ENCODE peak calls at places on chromosomes 3 and 15, in six cellular contexts. One of them, this sample, is unnamed.

GRCh38 chr15:30992073-30992363 is 590 bp upstream of the MTMR10 start:
- DNase-seq in body of pancreas: no peak
- DNase-seq in prostate gland: no peak
- DNase-seq in lower lobe of right lung: no peak
- DNase-seq in Peyer's patch: no peak
- DNase-seq in WERI-Rb-1: no peak
- DNase-seq in this sample: no peak

GRCh38 chr15:74545776-74546656 is 5.0 kb downstream of the ARID3B start:
- DNase-seq in body of pancreas: peak; percentile 99
- DNase-seq in prostate gland: peak; percentile 86
- DNase-seq in lower lobe of right lung: peak; percentile 96
- DNase-seq in Peyer's patch: peak; percentile 95
- DNase-seq in WERI-Rb-1: peak; percentile 39
- DNase-seq in this sample: peak; percentile 59

GRCh38 chr15:55741592-55742497 is 1.1 kb downstream of the PRTG start:
- DNase-seq in body of pancreas: no peak
- DNase-seq in prostate gland: no peak
- DNase-seq in lower lobe of right lung: no peak
- DNase-seq in Peyer's patch: no peak
- DNase-seq in WERI-Rb-1: peak; percentile 30
- DNase-seq in this sample: no peak

GRCh38 chr3:146221276-146221675 is 29.6 kb downstream of the PLSCR4 start:
- DNase-seq in body of pancreas: no peak
- DNase-seq in prostate gland: no peak
- DNase-seq in lower lobe of right lung: no peak
- DNase-seq in Peyer's patch: no peak
- DNase-seq in WERI-Rb-1: no peak
- DNase-seq in this sample: no peak

GRCh38 chr15:87604857-87605446 is 651.6 kb downstream of the NTRK3 start:
- DNase-seq in body of pancreas: no peak
- DNase-seq in prostate gland: no peak
- DNase-seq in lower lobe of right lung: no peak
- DNase-seq in Peyer's patch: no peak
- DNase-seq in WERI-Rb-1: peak; percentile 52
- DNase-seq in this sample: no peak

GRCh38 chr3:168531116-168531515 is 435.4 kb upstream of the GOLIM4 start:
- DNase-seq in body of pancreas: no peak
- DNase-seq in prostate gland: no peak
- DNase-seq in lower lobe of right lung: no peak
- DNase-seq in Peyer's patch: no peak
- DNase-seq in WERI-Rb-1: no peak
- DNase-seq in this sample: no peak

GRCh38 chr3:19937459-19938362 is 3.7 kb upstream of the EFHB start:
- DNase-seq in body of pancreas: no peak
- DNase-seq in prostate gland: no peak
- DNase-seq in lower lobe of right lung: no peak
- DNase-seq in Peyer's patch: no peak
- DNase-seq in WERI-Rb-1: no peak
- DNase-seq in this sample: no peak

GRCh38 chr15:62853114-62853832 is 189.3 kb upstream of the TPM1 start:
- DNase-seq in body of pancreas: peak; percentile 71
- DNase-seq in prostate gland: peak; percentile 44
- DNase-seq in lower lobe of right lung: no peak
- DNase-seq in Peyer's patch: no peak
- DNase-seq in WERI-Rb-1: no peak
- DNase-seq in this sample: no peak

GRCh38 chr3:23662079-23662617 is 143.6 kb upstream of the UBE2E1 start:
- DNase-seq in body of pancreas: no peak
- DNase-seq in prostate gland: no peak
- DNase-seq in lower lobe of right lung: no peak
- DNase-seq in Peyer's patch: no peak
- DNase-seq in WERI-Rb-1: no peak
- DNase-seq in this sample: no peak

GRCh38 chr15:23869391-23869790 is 182.3 kb upstream of the NDN start:
- DNase-seq in body of pancreas: peak; percentile 69
- DNase-seq in prostate gland: no peak
- DNase-seq in lower lobe of right lung: peak; percentile 58
- DNase-seq in Peyer's patch: no peak
- DNase-seq in WERI-Rb-1: peak; percentile 89
- DNase-seq in this sample: no peak

GRCh38 chr3:63800097-63800496 is 19.0 kb upstream of the C3orf49 start:
- DNase-seq in body of pancreas: no peak
- DNase-seq in prostate gland: no peak
- DNase-seq in lower lobe of right lung: no peak
- DNase-seq in Peyer's patch: no peak
- DNase-seq in WERI-Rb-1: no peak
- DNase-seq in this sample: no peak

GRCh38 chr15:59436774-59437472 is 1.1 kb upstream of the FAM81A start:
- DNase-seq in body of pancreas: no peak
- DNase-seq in prostate gland: no peak
- DNase-seq in lower lobe of right lung: no peak
- DNase-seq in Peyer's patch: no peak
- DNase-seq in WERI-Rb-1: no peak
- DNase-seq in this sample: no peak

GRCh38 chr15:70086636-70087035 is 11.1 kb downstream of the TLE3 start:
- DNase-seq in body of pancreas: no peak
- DNase-seq in prostate gland: no peak
- DNase-seq in lower lobe of right lung: no peak
- DNase-seq in Peyer's patch: no peak
- DNase-seq in WERI-Rb-1: no peak
- DNase-seq in this sample: no peak

GRCh38 chr3:43923101-43923979 is 232.6 kb downstream of the ABHD5 start:
- DNase-seq in body of pancreas: no peak
- DNase-seq in prostate gland: no peak
- DNase-seq in lower lobe of right lung: no peak
- DNase-seq in Peyer's patch: no peak
- DNase-seq in WERI-Rb-1: no peak
- DNase-seq in this sample: no peak

GRCh38 chr3:14516738-14517345 is 23.3 kb downstream of the GRIP2 start:
- DNase-seq in body of pancreas: no peak
- DNase-seq in prostate gland: no peak
- DNase-seq in lower lobe of right lung: no peak
- DNase-seq in Peyer's patch: peak; percentile 34
- DNase-seq in WERI-Rb-1: peak; percentile 1
- DNase-seq in this sample: no peak

GRCh38 chr15:57307527-57308193 is 68.6 kb upstream of the CGNL1 start:
- DNase-seq in body of pancreas: no peak
- DNase-seq in prostate gland: no peak
- DNase-seq in lower lobe of right lung: no peak
- DNase-seq in Peyer's patch: no peak
- DNase-seq in WERI-Rb-1: no peak
- DNase-seq in this sample: no peak

GRCh38 chr3:194521514-194522260 is 34.9 kb upstream of the ATP13A3 start:
- DNase-seq in body of pancreas: no peak
- DNase-seq in prostate gland: no peak
- DNase-seq in lower lobe of right lung: no peak
- DNase-seq in Peyer's patch: no peak
- DNase-seq in WERI-Rb-1: no peak
- DNase-seq in this sample: no peak

GRCh38 chr3:115100806-115101205 is 46.3 kb downstream of the ZBTB20 start:
- DNase-seq in body of pancreas: no peak
- DNase-seq in prostate gland: no peak
- DNase-seq in lower lobe of right lung: no peak
- DNase-seq in Peyer's patch: no peak
- DNase-seq in WERI-Rb-1: no peak
- DNase-seq in this sample: no peak

GRCh38 chr3:29822051-29822450 is 541.2 kb downstream of the RBMS3 start:
- DNase-seq in body of pancreas: no peak
- DNase-seq in prostate gland: no peak
- DNase-seq in lower lobe of right lung: no peak
- DNase-seq in Peyer's patch: no peak
- DNase-seq in WERI-Rb-1: no peak
- DNase-seq in this sample: no peak

GRCh38 chr3:20057612-20058180 is 17.4 kb downstream of the KAT2B start:
- DNase-seq in body of pancreas: no peak
- DNase-seq in prostate gland: no peak
- DNase-seq in lower lobe of right lung: no peak
- DNase-seq in Peyer's patch: no peak
- DNase-seq in WERI-Rb-1: no peak
- DNase-seq in this sample: no peak

GRCh38 chr3:82883072-82883471 is 1121.6 kb upstream of the GBE1 start:
- DNase-seq in body of pancreas: no peak
- DNase-seq in prostate gland: no peak
- DNase-seq in lower lobe of right lung: no peak
- DNase-seq in Peyer's patch: no peak
- DNase-seq in WERI-Rb-1: no peak
- DNase-seq in this sample: no peak

GRCh38 chr3:184568918-184569829 is 7.6 kb downstream of the EPHB3 start:
- DNase-seq in body of pancreas: peak; percentile 83
- DNase-seq in prostate gland: peak; percentile 70
- DNase-seq in lower lobe of right lung: peak; percentile 76
- DNase-seq in Peyer's patch: peak; percentile 77
- DNase-seq in WERI-Rb-1: peak; percentile 52
- DNase-seq in this sample: no peak

GRCh38 chr3:173502983-173503568 is 105.5 kb downstream of the NLGN1 start:
- DNase-seq in body of pancreas: no peak
- DNase-seq in prostate gland: no peak
- DNase-seq in lower lobe of right lung: no peak
- DNase-seq in Peyer's patch: no peak
- DNase-seq in WERI-Rb-1: no peak
- DNase-seq in this sample: no peak

GRCh38 chr3:41683666-41684350 is 278.1 kb downstream of the ULK4 start:
- DNase-seq in body of pancreas: no peak
- DNase-seq in prostate gland: no peak
- DNase-seq in lower lobe of right lung: no peak
- DNase-seq in Peyer's patch: peak; percentile 59
- DNase-seq in WERI-Rb-1: no peak
- DNase-seq in this sample: no peak

GRCh38 chr15:69805248-69805953 is 292.3 kb downstream of the TLE3 start:
- DNase-seq in body of pancreas: no peak
- DNase-seq in prostate gland: peak; percentile 79
- DNase-seq in lower lobe of right lung: no peak
- DNase-seq in Peyer's patch: no peak
- DNase-seq in WERI-Rb-1: no peak
- DNase-seq in this sample: no peak

GRCh38 chr3:43162573-43163084 is 56.8 kb upstream of the POMGNT2 start:
- DNase-seq in body of pancreas: no peak
- DNase-seq in prostate gland: no peak
- DNase-seq in lower lobe of right lung: no peak
- DNase-seq in Peyer's patch: peak; percentile 47
- DNase-seq in WERI-Rb-1: no peak
- DNase-seq in this sample: peak; percentile 47

GRCh38 chr3:44712455-44713075 is at the start of gene ZNF502:
- DNase-seq in body of pancreas: peak; percentile 90
- DNase-seq in prostate gland: peak; percentile 88
- DNase-seq in lower lobe of right lung: peak; percentile 89
- DNase-seq in Peyer's patch: peak; percentile 88
- DNase-seq in WERI-Rb-1: peak; percentile 92
- DNase-seq in this sample: peak; percentile 48

GRCh38 chr15:47741082-47741481 is 23.8 kb downstream of the SEMA6D start:
- DNase-seq in body of pancreas: no peak
- DNase-seq in prostate gland: no peak
- DNase-seq in lower lobe of right lung: no peak
- DNase-seq in Peyer's patch: no peak
- DNase-seq in WERI-Rb-1: peak; percentile 65
- DNase-seq in this sample: no peak

GRCh38 chr15:23538657-23539056 is 26.8 kb upstream of the MKRN3 start:
- DNase-seq in body of pancreas: no peak
- DNase-seq in prostate gland: no peak
- DNase-seq in lower lobe of right lung: no peak
- DNase-seq in Peyer's patch: no peak
- DNase-seq in WERI-Rb-1: no peak
- DNase-seq in this sample: no peak

GRCh38 chr15:85793641-85794597 is 806 bp downstream of the KLHL25 start:
- DNase-seq in body of pancreas: peak; percentile 55
- DNase-seq in prostate gland: peak; percentile 20
- DNase-seq in lower lobe of right lung: peak; percentile 64
- DNase-seq in Peyer's patch: peak; percentile 67
- DNase-seq in WERI-Rb-1: peak; percentile 29
- DNase-seq in this sample: peak; percentile 37

GRCh38 chr3:97579365-97579764 is 185.2 kb upstream of the ARL6 start:
- DNase-seq in body of pancreas: no peak
- DNase-seq in prostate gland: no peak
- DNase-seq in lower lobe of right lung: no peak
- DNase-seq in Peyer's patch: no peak
- DNase-seq in WERI-Rb-1: no peak
- DNase-seq in this sample: no peak

GRCh38 chr3:44862221-44862637 is 517 bp downstream of the TMEM42 start:
- DNase-seq in body of pancreas: peak; percentile 13
- DNase-seq in prostate gland: no peak
- DNase-seq in lower lobe of right lung: no peak
- DNase-seq in Peyer's patch: no peak
- DNase-seq in WERI-Rb-1: peak; percentile 18
- DNase-seq in this sample: no peak

GRCh38 chr3:71688121-71688520 is 37.1 kb downstream of the EIF4E3 start:
- DNase-seq in body of pancreas: no peak
- DNase-seq in prostate gland: no peak
- DNase-seq in lower lobe of right lung: no peak
- DNase-seq in Peyer's patch: no peak
- DNase-seq in WERI-Rb-1: no peak
- DNase-seq in this sample: no peak
- H3K27ac ChIP-seq in body of pancreas: no peak overlapping the region
- H3K27ac ChIP-seq in prostate gland: no peak overlapping the region
- H3K27ac ChIP-seq in lower lobe of right lung: no peak overlapping the region
- H3K27ac ChIP-seq in Peyer's patch: peak overlapping the region; percentile 66
- H3K27ac ChIP-seq in WERI-Rb-1: no peak overlapping the region
- H3K27ac ChIP-seq in this sample: no peak overlapping the region

GRCh38 chr15:37485056-37485455 is 384.7 kb upstream of the MEIS2 start:
- DNase-seq in body of pancreas: no peak
- DNase-seq in prostate gland: no peak
- DNase-seq in lower lobe of right lung: no peak
- DNase-seq in Peyer's patch: no peak
- DNase-seq in WERI-Rb-1: no peak
- DNase-seq in this sample: no peak

GRCh38 chr15:37490707-37491106 is 390.4 kb upstream of the MEIS2 start:
- DNase-seq in body of pancreas: no peak
- DNase-seq in prostate gland: no peak
- DNase-seq in lower lobe of right lung: peak; percentile 34
- DNase-seq in Peyer's patch: peak; percentile 18
- DNase-seq in WERI-Rb-1: no peak
- DNase-seq in this sample: no peak
- H3K27ac ChIP-seq in body of pancreas: no peak overlapping the region
- H3K27ac ChIP-seq in prostate gland: no peak overlapping the region
- H3K27ac ChIP-seq in lower lobe of right lung: no peak overlapping the region
- H3K27ac ChIP-seq in Peyer's patch: no peak overlapping the region
- H3K27ac ChIP-seq in WERI-Rb-1: no peak overlapping the region
- H3K27ac ChIP-seq in this sample: no peak overlapping the region

GRCh38 chr3:149019581-149019980 is 28.2 kb downstream of the GYG1 start:
- DNase-seq in body of pancreas: peak; percentile 27
- DNase-seq in prostate gland: no peak
- DNase-seq in lower lobe of right lung: no peak
- DNase-seq in Peyer's patch: no peak
- DNase-seq in WERI-Rb-1: no peak
- DNase-seq in this sample: no peak
- H3K27ac ChIP-seq in body of pancreas: no peak overlapping the region
- H3K27ac ChIP-seq in prostate gland: no peak overlapping the region
- H3K27ac ChIP-seq in lower lobe of right lung: no peak overlapping the region
- H3K27ac ChIP-seq in Peyer's patch: no peak overlapping the region
- H3K27ac ChIP-seq in WERI-Rb-1: no peak overlapping the region
- H3K27ac ChIP-seq in this sample: no peak overlapping the region

DNA sequence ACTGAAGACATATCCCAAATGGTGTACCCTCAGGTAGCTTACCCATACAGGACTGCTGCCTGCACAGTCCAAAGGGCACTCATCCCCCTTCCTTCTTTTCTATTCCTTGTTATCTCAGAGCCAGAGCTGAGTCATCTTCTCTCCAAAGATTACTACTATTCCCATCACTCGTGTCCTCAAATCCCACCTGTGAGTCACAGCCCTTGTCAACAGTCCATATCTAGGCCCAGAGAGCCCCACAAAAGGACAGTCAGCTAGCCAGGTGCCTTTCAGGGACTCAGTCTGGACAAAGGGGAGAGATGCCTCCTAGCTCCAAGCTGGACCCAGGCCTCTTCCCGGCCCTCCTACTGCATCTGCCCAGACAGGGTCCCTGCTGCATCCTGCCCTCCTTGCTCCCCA is 11.0 kb downstream of the PARP16 start:
- DNase-seq in body of pancreas: no peak
- DNase-seq in prostate gland: no peak
- DNase-seq in lower lobe of right lung: no peak
- DNase-seq in Peyer's patch: no peak
- DNase-seq in WERI-Rb-1: peak; percentile 75
- DNase-seq in this sample: no peak
- H3K27ac ChIP-seq in body of pancreas: no peak overlapping the region
- H3K27ac ChIP-seq in prostate gland: no peak overlapping the region
- H3K27ac ChIP-seq in lower lobe of right lung: no peak overlapping the region
- H3K27ac ChIP-seq in Peyer's patch: no peak overlapping the region
- H3K27ac ChIP-seq in WERI-Rb-1: peak overlapping the region; percentile 82
- H3K27ac ChIP-seq in this sample: peak overlapping the region; percentile 48

This sample was measured in CD4-positive, alpha-beta T cell.